ENCODE peak calls at places on chromosomes 13 and 19, in eight cellular contexts. E is epithelial cell of prostate, Z is nephron progenitor cell, I is GM04503, D is DMS53, B is brain pericyte, W is progenitor cell of endocrine pancreas, C is substantia nigra. A is an unnamed sample.
A peak's percentile ranks its signal among the peaks of the same experiment; 100 is the strongest.

GRCh38 chr13:24654741-24655140 is 25.5 kb upstream of the ATP12A start:
- DNase-seq in E (no peak), Z (no peak), I (peak; percentile 59), D (no peak), B (no peak), W (no peak), C (no peak), A (no peak)

GRCh38 chr13:80235559-80236296 is 105.2 kb downstream of the SPRY2 start:
- DNase-seq in E (no peak), Z (no peak), I (no peak), D (peak; percentile 69), B (no peak), W (no peak), C (no peak), A (no peak)

GRCh38 chr19:58277748-58278147 is 1.0 kb upstream of the ZNF8 start:
- DNase-seq in E (no peak), Z (no peak), I (no peak), D (peak; percentile 16), B (no peak), W (no peak), C (no peak), A (no peak)

GRCh38 chr19:12646551-12646950 is 20.0 kb downstream of the MAN2B1 start:
- DNase-seq in E (no peak), Z (no peak), I (no peak), D (no peak), B (no peak), W (no peak), C (no peak), A (no peak)

GRCh38 chr19:32068805-32069204 is 276.6 kb upstream of the ZNF507 start:
- DNase-seq in E (no peak), Z (no peak), I (no peak), D (no peak), B (no peak), W (no peak), C (no peak), A (no peak)

GRCh38 chr13:101354895-101355294 is 61.4 kb downstream of the NALCN start:
- DNase-seq in E (no peak), Z (no peak), I (no peak), D (no peak), B (no peak), W (no peak), C (no peak), A (no peak)

GRCh38 chr19:57395710-57396109 is 6.1 kb downstream of the ZNF548 start:
- DNase-seq in E (no peak), Z (no peak), I (no peak), D (no peak), B (no peak), W (no peak), C (no peak), A (peak; percentile 62)

GRCh38 chr19:48645652-48646191 is at the start of gene CA11:
- DNase-seq in E (no peak), Z (no peak), I (no peak), D (peak; percentile 85), B (no peak), W (no peak), C (no peak), A (no peak)

GRCh38 chr19:17035842-17036424 is 9.3 kb upstream of the CPAMD8 start:
- DNase-seq in E (no peak), Z (no peak), I (no peak), D (peak; percentile 9), B (no peak), W (no peak), C (no peak), A (no peak)

GRCh38 chr13:102707465-102707864 is 12.6 kb upstream of the METTL21C start:
- DNase-seq in E (no peak), Z (no peak), I (peak; percentile 88), D (peak; percentile 29), B (peak; percentile 74), W (no peak), C (no peak), A (no peak)

GRCh38 chr19:518292-519231 is 11.3 kb downstream of the TPGS1 start:
- DNase-seq in E (no peak), Z (peak; percentile 74), I (no peak), D (no peak), B (no peak), W (no peak), C (no peak), A (no peak)

GRCh38 chr13:72180253-72180952 is 313.4 kb upstream of the DACH1 start:
- DNase-seq in E (peak; percentile 46), Z (no peak), I (no peak), D (no peak), B (no peak), W (no peak), C (no peak), A (no peak)

GRCh38 chr19:11453468-11454341 is 18.3 kb downstream of the PRKCSH start:
- DNase-seq in E (no peak), Z (no peak), I (no peak), D (peak; percentile 39), B (no peak), W (no peak), C (no peak), A (no peak)

GRCh38 chr19:4322942-4323665 is 15.5 kb downstream of the STAP2 start:
- DNase-seq in E (no peak), Z (no peak), I (no peak), D (peak; percentile 77), B (no peak), W (no peak), C (no peak), A (no peak)

GRCh38 chr13:105074756-105075155 is 1460.7 kb downstream of the EFNB2 start:
- DNase-seq in E (no peak), Z (no peak), I (no peak), D (no peak), B (no peak), W (no peak), C (no peak), A (no peak)

GRCh38 chr19:10513223-10513622 is 4.0 kb downstream of the S1PR5 start:
- DNase-seq in E (no peak), Z (no peak), I (no peak), D (no peak), B (no peak), W (no peak), C (no peak), A (no peak)

GRCh38 chr13:24184265-24184841 is 23.8 kb downstream of the SPATA13 start:
- DNase-seq in E (no peak), Z (no peak), I (no peak), D (peak; percentile 73), B (no peak), W (no peak), C (no peak), A (no peak)

GRCh38 chr13:79336971-79337370 is 69.1 kb downstream of the RBM26 start:
- DNase-seq in E (no peak), Z (no peak), I (no peak), D (no peak), B (no peak), W (no peak), C (no peak), A (no peak)

GRCh38 chr13:36211567-36211966 is 2.8 kb downstream of the SOHLH2 start:
- DNase-seq in E (no peak), Z (no peak), I (no peak), D (peak; percentile 44), B (peak; percentile 93), W (no peak), C (no peak), A (no peak)

GRCh38 chr19:3586124-3586626 is 897 bp downstream of the GIPC3 start:
- DNase-seq in E (no peak), Z (peak; percentile 64), I (no peak), D (peak; percentile 28), B (no peak), W (no peak), C (no peak), A (no peak)

GRCh38 chr13:114008964-114009589 is 35.2 kb upstream of the C13orf46 start:
- DNase-seq in E (no peak), Z (no peak), I (no peak), D (no peak), B (no peak), W (no peak), C (no peak), A (no peak)

GRCh38 chr19:38247734-38248268 is 8.4 kb downstream of the PPP1R14A start:
- DNase-seq in E (no peak), Z (no peak), I (no peak), D (no peak), B (no peak), W (no peak), C (no peak), A (no peak)

GRCh38 chr13:22271963-22272362 is 601.1 kb downstream of the FGF9 start:
- DNase-seq in E (no peak), Z (no peak), I (no peak), D (no peak), B (no peak), W (no peak), C (no peak), A (no peak)

GRCh38 chr13:39419866-39420265 is 183.1 kb downstream of the LHFPL6 start:
- DNase-seq in E (no peak), Z (no peak), I (no peak), D (peak; percentile 37), B (no peak), W (no peak), C (no peak), A (no peak)

GRCh38 chr13:50512602-50513527 is 330.6 kb downstream of the DLEU7 start:
- DNase-seq in E (no peak), Z (peak; percentile 38), I (no peak), D (peak; percentile 66), B (no peak), W (no peak), C (no peak), A (no peak)

GRCh38 chr13:109918179-109918651 is 131.8 kb upstream of the IRS2 start:
- DNase-seq in E (no peak), Z (no peak), I (no peak), D (no peak), B (no peak), W (no peak), C (no peak), A (no peak)